ENCODE peak calls at places on chromosomes 1 and 21, in nine cellular contexts. One of them, this sample, is unnamed.

GRCh38 chr1:43885311-43885801 is 48.2 kb upstream of the ARTN start:
- DNase-seq in lower lobe of right lung: no peak
- DNase-seq in progenitor cell of endocrine pancreas: no peak
- DNase-seq in tibial artery: no peak
- DNase-seq in foreskin fibroblast: no peak
- DNase-seq in adrenal gland: no peak
- DNase-seq in OCI-LY7: no peak
- DNase-seq in fibroblast of pulmonary artery: no peak
- DNase-seq in kidney: no peak
- DNase-seq in this sample: peak; percentile 29

GRCh38 chr21:28333455-28334108 is 659.1 kb downstream of the LTN1 start:
- DNase-seq in tibial artery: no peak
- DNase-seq in fibroblast of pulmonary artery: peak; percentile 81
- DNase-seq in kidney: no peak
- DNase-seq in lower lobe of right lung: no peak
- DNase-seq in progenitor cell of endocrine pancreas: no peak
- DNase-seq in OCI-LY7: no peak
- DNase-seq in foreskin fibroblast: peak; percentile 45
- DNase-seq in adrenal gland: no peak
- DNase-seq in this sample: peak; percentile 38

GRCh38 chr1:61448934-61449368 is 276.0 kb downstream of the TM2D1 start:
- DNase-seq in OCI-LY7: no peak
- DNase-seq in fibroblast of pulmonary artery: peak; percentile 96
- DNase-seq in adrenal gland: peak; percentile 43
- DNase-seq in tibial artery: peak; percentile 98
- DNase-seq in foreskin fibroblast: peak; percentile 40
- DNase-seq in lower lobe of right lung: no peak
- DNase-seq in progenitor cell of endocrine pancreas: no peak
- DNase-seq in kidney: peak; percentile 93
- DNase-seq in this sample: no peak

GRCh38 chr1:55718758-55719671 is 503.9 kb upstream of the USP24 start:
- DNase-seq in lower lobe of right lung: no peak
- DNase-seq in adrenal gland: peak; percentile 58
- DNase-seq in progenitor cell of endocrine pancreas: no peak
- DNase-seq in OCI-LY7: no peak
- DNase-seq in fibroblast of pulmonary artery: peak; percentile 99
- DNase-seq in kidney: no peak
- DNase-seq in tibial artery: peak; percentile 85
- DNase-seq in foreskin fibroblast: peak; percentile 99
- DNase-seq in this sample: peak; percentile 96

GRCh38 chr21:32094792-32095191 is 184.1 kb downstream of the MIS18A start:
- DNase-seq in OCI-LY7: peak; percentile 5
- DNase-seq in progenitor cell of endocrine pancreas: no peak
- DNase-seq in foreskin fibroblast: no peak
- DNase-seq in fibroblast of pulmonary artery: peak; percentile 21
- DNase-seq in kidney: no peak
- DNase-seq in adrenal gland: no peak
- DNase-seq in lower lobe of right lung: no peak
- DNase-seq in tibial artery: no peak
- DNase-seq in this sample: peak; percentile 26

GRCh38 chr1:36602189-36602588 is 119.5 kb upstream of the CSF3R start:
- DNase-seq in lower lobe of right lung: no peak
- DNase-seq in adrenal gland: no peak
- DNase-seq in tibial artery: no peak
- DNase-seq in foreskin fibroblast: no peak
- DNase-seq in progenitor cell of endocrine pancreas: no peak
- DNase-seq in OCI-LY7: no peak
- DNase-seq in kidney: no peak
- DNase-seq in fibroblast of pulmonary artery: no peak
- DNase-seq in this sample: no peak

GRCh38 chr1:208564466-208564865 is 320.3 kb upstream of the PLXNA2 start:
- DNase-seq in tibial artery: no peak
- DNase-seq in foreskin fibroblast: no peak
- DNase-seq in fibroblast of pulmonary artery: no peak
- DNase-seq in kidney: no peak
- DNase-seq in OCI-LY7: no peak
- DNase-seq in progenitor cell of endocrine pancreas: no peak
- DNase-seq in lower lobe of right lung: no peak
- DNase-seq in adrenal gland: no peak
- DNase-seq in this sample: no peak

GRCh38 chr1:150148834-150149489 is 754 bp upstream of the PLEKHO1 start:
- DNase-seq in foreskin fibroblast: no peak
- DNase-seq in adrenal gland: no peak
- DNase-seq in OCI-LY7: no peak
- DNase-seq in lower lobe of right lung: no peak
- DNase-seq in fibroblast of pulmonary artery: no peak
- DNase-seq in progenitor cell of endocrine pancreas: no peak
- DNase-seq in kidney: no peak
- DNase-seq in tibial artery: no peak
- DNase-seq in this sample: no peak

GRCh38 chr1:159925713-159926066 is 383 bp upstream of the TAGLN2 start:
- DNase-seq in fibroblast of pulmonary artery: no peak
- DNase-seq in tibial artery: no peak
- DNase-seq in foreskin fibroblast: no peak
- DNase-seq in adrenal gland: peak; percentile 60
- DNase-seq in progenitor cell of endocrine pancreas: no peak
- DNase-seq in OCI-LY7: no peak
- DNase-seq in kidney: peak; percentile 78
- DNase-seq in lower lobe of right lung: peak; percentile 63
- DNase-seq in this sample: no peak

GRCh38 chr1:1597275-1597930 is 2.5 kb downstream of the FNDC10 start:
- DNase-seq in kidney: no peak
- DNase-seq in progenitor cell of endocrine pancreas: no peak
- DNase-seq in tibial artery: no peak
- DNase-seq in fibroblast of pulmonary artery: no peak
- DNase-seq in foreskin fibroblast: no peak
- DNase-seq in adrenal gland: peak; percentile 78
- DNase-seq in OCI-LY7: peak; percentile 43
- DNase-seq in lower lobe of right lung: no peak
- DNase-seq in this sample: no peak

GRCh38 chr1:46724991-46725735 is 6.2 kb upstream of the EFCAB14 start:
- DNase-seq in OCI-LY7: peak; percentile 77
- DNase-seq in progenitor cell of endocrine pancreas: peak; percentile 35
- DNase-seq in kidney: no peak
- DNase-seq in adrenal gland: peak; percentile 70
- DNase-seq in lower lobe of right lung: peak; percentile 65
- DNase-seq in fibroblast of pulmonary artery: peak; percentile 93
- DNase-seq in foreskin fibroblast: peak; percentile 60
- DNase-seq in tibial artery: peak; percentile 77
- DNase-seq in this sample: peak; percentile 86

GRCh38 chr21:16797530-16797929 is 715.3 kb upstream of the CXADR start:
- DNase-seq in foreskin fibroblast: no peak
- DNase-seq in tibial artery: no peak
- DNase-seq in lower lobe of right lung: no peak
- DNase-seq in fibroblast of pulmonary artery: no peak
- DNase-seq in progenitor cell of endocrine pancreas: no peak
- DNase-seq in kidney: no peak
- DNase-seq in OCI-LY7: no peak
- DNase-seq in adrenal gland: no peak
- DNase-seq in this sample: no peak

GRCh38 chr21:33208534-33208933 is 21.2 kb upstream of the IFNAR2 start:
- DNase-seq in adrenal gland: no peak
- DNase-seq in OCI-LY7: peak; percentile 64
- DNase-seq in lower lobe of right lung: no peak
- DNase-seq in progenitor cell of endocrine pancreas: no peak
- DNase-seq in tibial artery: no peak
- DNase-seq in foreskin fibroblast: no peak
- DNase-seq in fibroblast of pulmonary artery: no peak
- DNase-seq in kidney: no peak
- DNase-seq in this sample: no peak
- TF ChIP-seq CTCF in adrenal gland: no peak
- TF ChIP-seq CTCF in OCI-LY7: no peak
- TF ChIP-seq CTCF in lower lobe of right lung: no peak
- TF ChIP-seq CTCF in progenitor cell of endocrine pancreas: no peak
- TF ChIP-seq CTCF in tibial artery: no peak
- TF ChIP-seq CTCF in foreskin fibroblast: no peak
- TF ChIP-seq CTCF in fibroblast of pulmonary artery: no peak
- TF ChIP-seq CTCF in kidney: no peak
- TF ChIP-seq CTCF in this sample: no peak

GRCh38 chr21:36690637-36691538 is 8.0 kb upstream of the SIM2 start:
- DNase-seq in progenitor cell of endocrine pancreas: no peak
- DNase-seq in fibroblast of pulmonary artery: no peak
- DNase-seq in tibial artery: no peak
- DNase-seq in lower lobe of right lung: no peak
- DNase-seq in foreskin fibroblast: no peak
- DNase-seq in OCI-LY7: no peak
- DNase-seq in adrenal gland: no peak
- DNase-seq in kidney: no peak
- DNase-seq in this sample: no peak

GRCh38 chr21:36693144-36694040 is 5.5 kb upstream of the SIM2 start:
- DNase-seq in fibroblast of pulmonary artery: no peak
- DNase-seq in adrenal gland: no peak
- DNase-seq in kidney: peak; percentile 76
- DNase-seq in foreskin fibroblast: no peak
- DNase-seq in OCI-LY7: no peak
- DNase-seq in lower lobe of right lung: no peak
- DNase-seq in progenitor cell of endocrine pancreas: no peak
- DNase-seq in tibial artery: no peak
- DNase-seq in this sample: no peak

GRCh38 chr21:36692125-36692843 is 6.6 kb upstream of the SIM2 start:
- DNase-seq in tibial artery: no peak
- DNase-seq in foreskin fibroblast: no peak
- DNase-seq in progenitor cell of endocrine pancreas: no peak
- DNase-seq in adrenal gland: no peak
- DNase-seq in OCI-LY7: no peak
- DNase-seq in fibroblast of pulmonary artery: no peak
- DNase-seq in kidney: no peak
- DNase-seq in lower lobe of right lung: no peak
- DNase-seq in this sample: no peak

GRCh38 chr21:36692844-36693143 is 6.1 kb upstream of the SIM2 start:
- DNase-seq in progenitor cell of endocrine pancreas: no peak
- DNase-seq in kidney: no peak
- DNase-seq in lower lobe of right lung: no peak
- DNase-seq in fibroblast of pulmonary artery: no peak
- DNase-seq in foreskin fibroblast: no peak
- DNase-seq in tibial artery: no peak
- DNase-seq in adrenal gland: no peak
- DNase-seq in OCI-LY7: no peak
- DNase-seq in this sample: no peak

GRCh38 chr21:36691539-36692124 is 7.3 kb upstream of the SIM2 start:
- DNase-seq in fibroblast of pulmonary artery: no peak
- DNase-seq in foreskin fibroblast: no peak
- DNase-seq in kidney: no peak
- DNase-seq in OCI-LY7: no peak
- DNase-seq in lower lobe of right lung: no peak
- DNase-seq in adrenal gland: no peak
- DNase-seq in progenitor cell of endocrine pancreas: no peak
- DNase-seq in tibial artery: no peak
- DNase-seq in this sample: no peak
- TF ChIP-seq CTCF in fibroblast of pulmonary artery: no peak
- TF ChIP-seq CTCF in foreskin fibroblast: no peak
- TF ChIP-seq CTCF in kidney: no peak
- TF ChIP-seq CTCF in OCI-LY7: no peak
- TF ChIP-seq CTCF in lower lobe of right lung: no peak
- TF ChIP-seq CTCF in adrenal gland: no peak
- TF ChIP-seq CTCF in progenitor cell of endocrine pancreas: no peak
- TF ChIP-seq CTCF in tibial artery: no peak
- TF ChIP-seq CTCF in this sample: no peak

DNA sequence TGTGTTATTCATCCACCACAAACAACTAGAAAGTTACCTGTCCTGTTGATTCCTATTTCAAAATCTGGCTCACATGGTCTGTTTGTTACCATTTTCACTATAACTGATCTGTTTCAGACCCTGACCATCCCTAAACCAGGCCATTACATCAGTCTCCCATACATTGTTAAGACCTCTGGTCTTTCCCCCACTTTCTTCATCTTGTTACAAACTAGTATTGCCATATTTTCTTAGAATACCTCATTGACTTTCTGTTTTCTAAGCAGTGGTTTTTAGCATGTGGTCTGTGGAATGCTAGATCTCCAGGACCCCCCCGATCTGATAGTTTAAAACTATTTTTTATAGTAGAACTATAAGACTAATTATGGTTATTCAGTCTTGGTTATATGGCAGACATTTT is 185.4 kb downstream of the RASAL2 start:
- DNase-seq in progenitor cell of endocrine pancreas: no peak
- DNase-seq in lower lobe of right lung: no peak
- DNase-seq in kidney: no peak
- DNase-seq in foreskin fibroblast: no peak
- DNase-seq in fibroblast of pulmonary artery: no peak
- DNase-seq in tibial artery: no peak
- DNase-seq in OCI-LY7: no peak
- DNase-seq in adrenal gland: no peak
- DNase-seq in this sample: no peak
- TF ChIP-seq CTCF in progenitor cell of endocrine pancreas: no peak
- TF ChIP-seq CTCF in lower lobe of right lung: no peak
- TF ChIP-seq CTCF in kidney: no peak
- TF ChIP-seq CTCF in foreskin fibroblast: no peak
- TF ChIP-seq CTCF in fibroblast of pulmonary artery: no peak
- TF ChIP-seq CTCF in tibial artery: no peak
- TF ChIP-seq CTCF in OCI-LY7: no peak
- TF ChIP-seq CTCF in adrenal gland: no peak
- TF ChIP-seq CTCF in this sample: no peak

GRCh38 chr1:7754234-7754633 is 16.9 kb upstream of the VAMP3 start:
- DNase-seq in fibroblast of pulmonary artery: no peak
- DNase-seq in kidney: no peak
- DNase-seq in tibial artery: no peak
- DNase-seq in adrenal gland: no peak
- DNase-seq in foreskin fibroblast: no peak
- DNase-seq in lower lobe of right lung: no peak
- DNase-seq in progenitor cell of endocrine pancreas: no peak
- DNase-seq in OCI-LY7: no peak
- DNase-seq in this sample: no peak

GRCh38 chr1:7760245-7760644 is 10.9 kb upstream of the VAMP3 start:
- DNase-seq in adrenal gland: no peak
- DNase-seq in tibial artery: no peak
- DNase-seq in lower lobe of right lung: no peak
- DNase-seq in fibroblast of pulmonary artery: no peak
- DNase-seq in kidney: no peak
- DNase-seq in OCI-LY7: no peak
- DNase-seq in foreskin fibroblast: no peak
- DNase-seq in progenitor cell of endocrine pancreas: no peak
- DNase-seq in this sample: no peak

GRCh38 chr1:7752512-7753417 is 18.3 kb upstream of the VAMP3 start:
- DNase-seq in foreskin fibroblast: peak; percentile 48
- DNase-seq in kidney: no peak
- DNase-seq in progenitor cell of endocrine pancreas: peak; percentile 49
- DNase-seq in fibroblast of pulmonary artery: peak; percentile 82
- DNase-seq in tibial artery: no peak
- DNase-seq in lower lobe of right lung: no peak
- DNase-seq in adrenal gland: peak; percentile 60
- DNase-seq in OCI-LY7: peak; percentile 48
- DNase-seq in this sample: peak; percentile 68

GRCh38 chr1:7751174-7751573 is 19.9 kb upstream of the VAMP3 start:
- DNase-seq in OCI-LY7: no peak
- DNase-seq in kidney: no peak
- DNase-seq in progenitor cell of endocrine pancreas: no peak
- DNase-seq in lower lobe of right lung: no peak
- DNase-seq in foreskin fibroblast: no peak
- DNase-seq in tibial artery: no peak
- DNase-seq in fibroblast of pulmonary artery: no peak
- DNase-seq in adrenal gland: no peak
- DNase-seq in this sample: no peak

DNA sequence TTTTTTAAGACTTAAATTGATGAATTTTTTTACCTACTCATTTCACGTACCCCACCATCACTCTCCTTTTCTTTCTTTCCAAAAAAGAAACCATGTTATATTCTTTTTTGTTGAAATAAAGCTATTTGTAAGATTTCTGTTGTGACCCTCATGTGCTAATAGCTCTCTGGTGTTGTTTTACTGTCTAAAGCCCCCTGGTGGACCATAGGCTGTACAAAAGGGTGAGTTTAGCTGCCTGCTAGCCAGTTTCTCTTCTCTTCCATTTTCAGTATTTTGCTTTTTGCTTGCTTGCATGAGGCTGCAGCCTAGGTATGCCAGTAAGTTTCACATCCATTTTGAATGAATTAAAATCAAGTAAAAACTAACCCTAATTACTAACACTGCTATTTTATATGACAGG is 15.6 kb upstream of the VAMP3 start:
- DNase-seq in adrenal gland: no peak
- DNase-seq in tibial artery: no peak
- DNase-seq in fibroblast of pulmonary artery: peak; percentile 23
- DNase-seq in kidney: no peak
- DNase-seq in OCI-LY7: peak; percentile 16
- DNase-seq in lower lobe of right lung: no peak
- DNase-seq in foreskin fibroblast: no peak
- DNase-seq in progenitor cell of endocrine pancreas: no peak
- DNase-seq in this sample: peak; percentile 9
- TF ChIP-seq CTCF in adrenal gland: no peak
- TF ChIP-seq CTCF in tibial artery: no peak
- TF ChIP-seq CTCF in fibroblast of pulmonary artery: peak; percentile 47
- TF ChIP-seq CTCF in kidney: no peak
- TF ChIP-seq CTCF in OCI-LY7: peak; percentile 57
- TF ChIP-seq CTCF in lower lobe of right lung: no peak
- TF ChIP-seq CTCF in foreskin fibroblast: peak; percentile 40
- TF ChIP-seq CTCF in progenitor cell of endocrine pancreas: peak; percentile 61
- TF ChIP-seq CTCF in this sample: no peak

This sample was measured in MCF 10A.